ENCODE peak calls at places on chromosomes 4 and X, in four cellular contexts. I is K562, Y is HepG2, R is HCT116. F is an unnamed sample.

GRCh38 chr4:36235306-36235705 is 9.0 kb downstream of the ARAP2 start:
- DNase-seq in R (no peak), Y (no peak), I (no peak), F (no peak)

GRCh38 chr4:140925417-140925816 is 169.2 kb upstream of the TBC1D9 start:
- DNase-seq in Y (no peak), R (no peak), I (no peak), F (no peak)

GRCh38 chr4:82624819-82625218 is 63.0 kb upstream of the TMEM150C start:
- DNase-seq in Y (no peak), R (no peak), I (no peak), F (no peak)

GRCh38 chr4:106255195-106255594 is 60.8 kb downstream of the TBCK start:
- DNase-seq in Y (no peak), I (no peak), R (no peak), F (no peak)

GRCh38 chr4:159655547-159655946 is 552.7 kb downstream of the RAPGEF2 start:
- DNase-seq in I (no peak), R (peak), Y (no peak), F (no peak)

GRCh38 chr4:89298160-89298559 is 9.4 kb downstream of the GPRIN3 start:
- DNase-seq in I (no peak), R (no peak), Y (no peak), F (no peak)

GRCh38 chr4:11548529-11549176 is 120.0 kb upstream of the HS3ST1 start:
- DNase-seq in Y (no peak), R (peak), I (no peak), F (no peak)

GRCh38 chrX:15500497-15500966 is at the start of gene BMX:
- DNase-seq in I (no peak), Y (no peak), R (no peak), F (no peak)

GRCh38 chr4:139416073-139416673 is 37.7 kb upstream of the RAB33B start:
- DNase-seq in R (peak), I (peak), Y (peak), F (no peak)

GRCh38 chr4:93084599-93085305 is 743.8 kb upstream of the ATOH1 start:
- DNase-seq in R (no peak), Y (no peak), I (no peak), F (no peak)

GRCh38 chrX:8868906-8869305 is 67.7 kb upstream of the FAM9A start:
- DNase-seq in I (no peak), Y (no peak), R (no peak), F (no peak)

DNA sequence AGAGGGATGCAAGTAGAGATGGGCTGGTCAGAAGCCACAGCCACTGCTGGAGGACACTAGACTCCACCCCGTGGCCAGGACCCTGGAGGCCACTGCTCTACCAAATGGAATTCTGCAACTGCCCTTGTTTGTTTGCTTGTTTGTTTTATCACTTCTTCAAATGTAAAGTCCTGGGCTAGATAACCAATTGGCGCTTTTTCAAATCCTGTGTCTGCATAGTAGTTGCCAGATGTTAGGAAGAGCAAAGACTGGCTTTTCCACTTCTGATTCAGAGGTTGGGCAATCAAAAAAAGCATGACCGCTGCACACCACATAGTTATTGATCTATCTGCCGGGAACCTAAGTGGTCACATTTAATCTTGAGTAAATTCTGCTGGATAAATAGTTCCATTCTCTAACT is 255.2 kb upstream of the SFRP2 start:
- DNase-seq in Y (no peak), R (no peak), I (no peak), F (no peak)
- TF ChIP-seq REST in Y (no peak), R (no peak), I (no peak), F (no peak)

DNA sequence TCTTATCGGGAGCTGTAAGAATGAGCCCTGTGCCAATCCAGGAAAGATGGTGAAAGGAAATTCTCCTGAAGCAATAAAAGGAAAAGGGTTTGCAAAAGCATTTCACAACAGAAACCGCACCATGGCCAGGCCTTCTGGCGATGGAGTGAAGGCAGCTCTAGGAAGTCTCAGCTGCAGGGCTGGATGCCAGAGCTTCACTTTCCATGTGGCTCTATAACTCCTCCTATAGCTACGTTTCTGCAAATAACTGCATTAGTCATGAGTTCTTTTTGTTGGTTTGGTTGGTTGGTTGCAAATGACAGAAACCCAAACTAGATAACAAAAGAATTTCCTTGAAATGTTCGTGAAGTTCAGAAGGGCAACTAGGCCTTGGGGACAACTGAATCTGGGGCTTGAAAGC is 84.6 kb downstream of the RELL1 start:
- DNase-seq in Y (peak), R (no peak), I (no peak), F (no peak)
- TF ChIP-seq TCF7L2 in Y (no peak), R (no peak), I (no peak), F (no peak)

GRCh38 chrX:152926279-152926678 is 28.4 kb downstream of the ZNF185 start:
- DNase-seq in R (peak), I (peak), Y (peak), F (no peak)
- TF ChIP-seq CTCF in R (peak), I (peak), Y (peak), F (no peak)

DNA sequence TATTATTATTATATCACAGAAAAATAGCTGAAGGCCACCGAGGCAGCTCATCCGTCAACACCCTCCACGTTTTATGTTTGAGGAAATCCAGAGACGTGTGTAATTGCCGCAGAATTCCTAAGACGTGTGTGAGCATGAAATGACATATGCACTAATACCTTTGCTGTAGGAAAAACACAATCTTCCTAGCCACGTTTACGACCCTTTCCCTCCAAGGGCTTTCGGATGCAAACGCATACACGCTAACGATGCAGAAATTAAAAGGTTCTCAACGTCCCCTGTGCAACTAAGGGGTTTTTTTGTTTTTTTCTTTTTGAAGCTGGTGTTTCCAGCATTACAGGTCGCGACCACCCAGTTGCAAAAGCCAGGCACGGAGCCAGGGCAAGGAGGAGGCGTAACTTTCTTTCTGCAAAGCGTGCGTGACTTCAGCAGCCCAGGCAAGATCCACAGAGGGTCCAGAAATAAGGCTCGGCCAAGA is 33.8 kb downstream of the CRLF2 start:
- DNase-seq in I (no peak), R (no peak), Y (no peak), F (no peak)
- TF ChIP-seq REST in I (no peak), R (no peak), Y (no peak), F (no peak)

GRCh38 chr4:39641451-39641850 is 2.8 kb upstream of the SMIM14 start:
- DNase-seq in I (no peak), Y (no peak), R (no peak), F (no peak)
- TF ChIP-seq TCF7L2 in I (no peak), Y (no peak), R (no peak), F (no peak)

DNA sequence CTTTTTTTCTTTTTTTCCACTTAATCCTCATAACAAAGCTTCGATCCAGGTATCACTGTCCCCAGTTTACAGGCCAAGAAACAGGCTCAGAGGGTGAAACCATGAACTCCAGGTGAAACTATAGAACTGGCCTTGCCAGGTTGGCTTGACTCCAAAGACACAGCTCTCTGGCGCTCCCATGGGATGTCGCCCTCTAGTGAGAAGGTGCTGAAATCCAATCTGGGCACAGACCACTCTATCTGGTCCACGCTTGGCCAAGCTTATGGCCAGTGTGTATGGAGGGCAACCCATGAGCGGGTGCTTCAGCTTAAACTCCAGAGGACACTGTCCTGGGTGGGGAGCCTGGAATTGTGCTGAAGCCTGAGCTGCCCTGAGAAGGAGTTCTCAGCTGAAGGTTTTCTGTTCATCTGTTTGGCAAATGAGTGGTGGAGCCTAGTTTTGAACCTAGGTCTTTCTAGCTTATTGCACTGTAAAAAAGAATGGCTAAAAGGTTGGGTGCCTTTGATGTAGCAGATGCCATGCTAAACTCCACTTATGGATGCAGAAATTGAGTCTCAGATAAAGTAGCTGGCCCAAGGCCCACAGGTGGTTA is 70.5 kb downstream of the SEL1L3 start:
- DNase-seq in Y (peak), I (peak), R (peak), F (no peak)
- TF ChIP-seq CTCF in Y (peak), I (peak), R (peak), F (peak)

F was measured in Panc1.